ENCODE peak calls at places on chromosomes 1 and 21, in seven cellular contexts. One of them, this sample, is unnamed.

GRCh38 chr1:64745181-64745985 is 508 bp downstream of the RAVER2 start:
- DNase-seq in T-helper 2 cell: no peak
- DNase-seq in activated CD8-positive, alpha-beta memory T cell treated with anti-CD3 and anti-CD28 coated beads for 24 hours: peak; percentile 67
- DNase-seq in cardiac fibroblast: peak; percentile 58
- DNase-seq in progenitor cell of endocrine pancreas: peak; percentile 14
- DNase-seq in A549: peak; percentile 37
- DNase-seq in NCI-H2029: peak; percentile 57
- DNase-seq in this sample: peak; percentile 49

GRCh38 chr1:6523566-6523965 is 30.7 kb downstream of the NOL9 start:
- DNase-seq in T-helper 2 cell: no peak
- DNase-seq in activated CD8-positive, alpha-beta memory T cell treated with anti-CD3 and anti-CD28 coated beads for 24 hours: no peak
- DNase-seq in cardiac fibroblast: peak; percentile 58
- DNase-seq in progenitor cell of endocrine pancreas: no peak
- DNase-seq in A549: peak; percentile 48
- DNase-seq in NCI-H2029: no peak
- DNase-seq in this sample: peak; percentile 93

GRCh38 chr21:38852278-38852677 is 46.5 kb downstream of the ETS2 start:
- DNase-seq in T-helper 2 cell: no peak
- DNase-seq in activated CD8-positive, alpha-beta memory T cell treated with anti-CD3 and anti-CD28 coated beads for 24 hours: no peak
- DNase-seq in cardiac fibroblast: no peak
- DNase-seq in progenitor cell of endocrine pancreas: no peak
- DNase-seq in A549: no peak
- DNase-seq in NCI-H2029: no peak
- DNase-seq in this sample: no peak

GRCh38 chr1:218262259-218262658 is 22.8 kb upstream of the RRP15 start:
- DNase-seq in T-helper 2 cell: no peak
- DNase-seq in activated CD8-positive, alpha-beta memory T cell treated with anti-CD3 and anti-CD28 coated beads for 24 hours: no peak
- DNase-seq in cardiac fibroblast: no peak
- DNase-seq in progenitor cell of endocrine pancreas: no peak
- DNase-seq in A549: no peak
- DNase-seq in NCI-H2029: no peak
- DNase-seq in this sample: no peak

GRCh38 chr1:29563571-29563970 is 327.2 kb downstream of the PTPRU start:
- DNase-seq in T-helper 2 cell: no peak
- DNase-seq in activated CD8-positive, alpha-beta memory T cell treated with anti-CD3 and anti-CD28 coated beads for 24 hours: no peak
- DNase-seq in cardiac fibroblast: peak; percentile 28
- DNase-seq in progenitor cell of endocrine pancreas: no peak
- DNase-seq in A549: no peak
- DNase-seq in NCI-H2029: no peak
- DNase-seq in this sample: no peak

GRCh38 chr1:239912471-239912870 is 179.2 kb upstream of the FMN2 start:
- DNase-seq in T-helper 2 cell: no peak
- DNase-seq in activated CD8-positive, alpha-beta memory T cell treated with anti-CD3 and anti-CD28 coated beads for 24 hours: no peak
- DNase-seq in cardiac fibroblast: peak; percentile 7
- DNase-seq in progenitor cell of endocrine pancreas: no peak
- DNase-seq in A549: no peak
- DNase-seq in NCI-H2029: no peak
- DNase-seq in this sample: no peak

GRCh38 chr1:4021153-4021894 is 121.3 kb upstream of the C1orf174 start:
- DNase-seq in T-helper 2 cell: no peak
- DNase-seq in activated CD8-positive, alpha-beta memory T cell treated with anti-CD3 and anti-CD28 coated beads for 24 hours: peak; percentile 41
- DNase-seq in cardiac fibroblast: no peak
- DNase-seq in progenitor cell of endocrine pancreas: no peak
- DNase-seq in A549: no peak
- DNase-seq in NCI-H2029: no peak
- DNase-seq in this sample: no peak

GRCh38 chr1:56068908-56069307 is 510.5 kb downstream of the PLPP3 start:
- DNase-seq in T-helper 2 cell: no peak
- DNase-seq in activated CD8-positive, alpha-beta memory T cell treated with anti-CD3 and anti-CD28 coated beads for 24 hours: no peak
- DNase-seq in cardiac fibroblast: peak; percentile 41
- DNase-seq in progenitor cell of endocrine pancreas: no peak
- DNase-seq in A549: peak; percentile 5
- DNase-seq in NCI-H2029: no peak
- DNase-seq in this sample: no peak

GRCh38 chr1:83882906-83883305 is 116.0 kb downstream of the TTLL7 start:
- DNase-seq in T-helper 2 cell: no peak
- DNase-seq in activated CD8-positive, alpha-beta memory T cell treated with anti-CD3 and anti-CD28 coated beads for 24 hours: no peak
- DNase-seq in cardiac fibroblast: peak; percentile 66
- DNase-seq in progenitor cell of endocrine pancreas: no peak
- DNase-seq in A549: peak; percentile 23
- DNase-seq in NCI-H2029: peak; percentile 99
- DNase-seq in this sample: peak; percentile 56

GRCh38 chr1:205619376-205619775 is 12.4 kb downstream of the ELK4 start:
- DNase-seq in T-helper 2 cell: no peak
- DNase-seq in activated CD8-positive, alpha-beta memory T cell treated with anti-CD3 and anti-CD28 coated beads for 24 hours: no peak
- DNase-seq in cardiac fibroblast: no peak
- DNase-seq in progenitor cell of endocrine pancreas: no peak
- DNase-seq in A549: no peak
- DNase-seq in NCI-H2029: no peak
- DNase-seq in this sample: no peak

GRCh38 chr1:235074335-235075120 is 54.1 kb downstream of the TOMM20 start:
- DNase-seq in T-helper 2 cell: no peak
- DNase-seq in activated CD8-positive, alpha-beta memory T cell treated with anti-CD3 and anti-CD28 coated beads for 24 hours: peak; percentile 82
- DNase-seq in cardiac fibroblast: peak; percentile 62
- DNase-seq in progenitor cell of endocrine pancreas: no peak
- DNase-seq in A549: peak; percentile 86
- DNase-seq in NCI-H2029: peak; percentile 81
- DNase-seq in this sample: peak; percentile 20

GRCh38 chr1:17441265-17441992 is 2.0 kb upstream of the RCC2 start:
- DNase-seq in T-helper 2 cell: no peak
- DNase-seq in activated CD8-positive, alpha-beta memory T cell treated with anti-CD3 and anti-CD28 coated beads for 24 hours: no peak
- DNase-seq in cardiac fibroblast: peak; percentile 29
- DNase-seq in progenitor cell of endocrine pancreas: no peak
- DNase-seq in A549: peak; percentile 61
- DNase-seq in NCI-H2029: no peak
- DNase-seq in this sample: peak; percentile 59

GRCh38 chr1:165255226-165255625 is 101.3 kb downstream of the LMX1A start:
- DNase-seq in T-helper 2 cell: no peak
- DNase-seq in activated CD8-positive, alpha-beta memory T cell treated with anti-CD3 and anti-CD28 coated beads for 24 hours: no peak
- DNase-seq in cardiac fibroblast: no peak
- DNase-seq in progenitor cell of endocrine pancreas: no peak
- DNase-seq in A549: no peak
- DNase-seq in NCI-H2029: no peak
- DNase-seq in this sample: no peak

GRCh38 chr1:177424746-177425145 is 254.0 kb downstream of the BRINP2 start:
- DNase-seq in T-helper 2 cell: no peak
- DNase-seq in activated CD8-positive, alpha-beta memory T cell treated with anti-CD3 and anti-CD28 coated beads for 24 hours: no peak
- DNase-seq in cardiac fibroblast: no peak
- DNase-seq in progenitor cell of endocrine pancreas: no peak
- DNase-seq in A549: no peak
- DNase-seq in NCI-H2029: no peak
- DNase-seq in this sample: no peak

GRCh38 chr1:180923024-180923841 is 10.5 kb downstream of the KIAA1614 start:
- DNase-seq in T-helper 2 cell: no peak
- DNase-seq in activated CD8-positive, alpha-beta memory T cell treated with anti-CD3 and anti-CD28 coated beads for 24 hours: no peak
- DNase-seq in cardiac fibroblast: peak; percentile 16
- DNase-seq in progenitor cell of endocrine pancreas: no peak
- DNase-seq in A549: no peak
- DNase-seq in NCI-H2029: no peak
- DNase-seq in this sample: peak; percentile 98

GRCh38 chr1:3524571-3525203 is 70.2 kb downstream of the ARHGEF16 start:
- DNase-seq in T-helper 2 cell: no peak
- DNase-seq in activated CD8-positive, alpha-beta memory T cell treated with anti-CD3 and anti-CD28 coated beads for 24 hours: no peak
- DNase-seq in cardiac fibroblast: no peak
- DNase-seq in progenitor cell of endocrine pancreas: no peak
- DNase-seq in A549: no peak
- DNase-seq in NCI-H2029: no peak
- DNase-seq in this sample: no peak

GRCh38 chr1:186301448-186301847 is 73.6 kb downstream of the TPR start:
- DNase-seq in T-helper 2 cell: no peak
- DNase-seq in activated CD8-positive, alpha-beta memory T cell treated with anti-CD3 and anti-CD28 coated beads for 24 hours: no peak
- DNase-seq in cardiac fibroblast: no peak
- DNase-seq in progenitor cell of endocrine pancreas: no peak
- DNase-seq in A549: no peak
- DNase-seq in NCI-H2029: no peak
- DNase-seq in this sample: no peak

GRCh38 chr1:227887697-227888403 is 59.9 kb downstream of the WNT9A start:
- DNase-seq in T-helper 2 cell: peak; percentile 8
- DNase-seq in activated CD8-positive, alpha-beta memory T cell treated with anti-CD3 and anti-CD28 coated beads for 24 hours: peak; percentile 56
- DNase-seq in cardiac fibroblast: peak; percentile 47
- DNase-seq in progenitor cell of endocrine pancreas: peak; percentile 10
- DNase-seq in A549: no peak
- DNase-seq in NCI-H2029: no peak
- DNase-seq in this sample: peak; percentile 79

GRCh38 chr1:192159769-192160168 is 1.5 kb downstream of the RGS18 start:
- DNase-seq in T-helper 2 cell: no peak
- DNase-seq in activated CD8-positive, alpha-beta memory T cell treated with anti-CD3 and anti-CD28 coated beads for 24 hours: no peak
- DNase-seq in cardiac fibroblast: no peak
- DNase-seq in progenitor cell of endocrine pancreas: no peak
- DNase-seq in A549: no peak
- DNase-seq in NCI-H2029: no peak
- DNase-seq in this sample: no peak

GRCh38 chr1:247681288-247681897 is 1.9 kb upstream of the OR13G1 start:
- DNase-seq in T-helper 2 cell: no peak
- DNase-seq in activated CD8-positive, alpha-beta memory T cell treated with anti-CD3 and anti-CD28 coated beads for 24 hours: no peak
- DNase-seq in cardiac fibroblast: peak; percentile 42
- DNase-seq in progenitor cell of endocrine pancreas: peak; percentile 35
- DNase-seq in A549: peak; percentile 42
- DNase-seq in NCI-H2029: no peak
- DNase-seq in this sample: peak; percentile 97

GRCh38 chr1:26597629-26598039 is 68.1 kb downstream of the RPS6KA1 start:
- DNase-seq in T-helper 2 cell: no peak
- DNase-seq in activated CD8-positive, alpha-beta memory T cell treated with anti-CD3 and anti-CD28 coated beads for 24 hours: no peak
- DNase-seq in cardiac fibroblast: peak; percentile 76
- DNase-seq in progenitor cell of endocrine pancreas: no peak
- DNase-seq in A549: peak; percentile 57
- DNase-seq in NCI-H2029: peak; percentile 25
- DNase-seq in this sample: peak; percentile 79

GRCh38 chr1:213570487-213570886 is 417.3 kb upstream of the PROX1 start:
- DNase-seq in T-helper 2 cell: no peak
- DNase-seq in activated CD8-positive, alpha-beta memory T cell treated with anti-CD3 and anti-CD28 coated beads for 24 hours: no peak
- DNase-seq in cardiac fibroblast: no peak
- DNase-seq in progenitor cell of endocrine pancreas: no peak
- DNase-seq in A549: no peak
- DNase-seq in NCI-H2029: no peak
- DNase-seq in this sample: no peak

GRCh38 chr1:40064797-40065492 is 24.4 kb downstream of the CAP1 start:
- DNase-seq in T-helper 2 cell: no peak
- DNase-seq in activated CD8-positive, alpha-beta memory T cell treated with anti-CD3 and anti-CD28 coated beads for 24 hours: no peak
- DNase-seq in cardiac fibroblast: peak; percentile 43
- DNase-seq in progenitor cell of endocrine pancreas: no peak
- DNase-seq in A549: no peak
- DNase-seq in NCI-H2029: no peak
- DNase-seq in this sample: no peak

GRCh38 chr1:110914676-110915075 is 41.7 kb downstream of the CD53 start:
- DNase-seq in T-helper 2 cell: no peak
- DNase-seq in activated CD8-positive, alpha-beta memory T cell treated with anti-CD3 and anti-CD28 coated beads for 24 hours: no peak
- DNase-seq in cardiac fibroblast: no peak
- DNase-seq in progenitor cell of endocrine pancreas: no peak
- DNase-seq in A549: no peak
- DNase-seq in NCI-H2029: no peak
- DNase-seq in this sample: no peak

GRCh38 chr21:26966978-26967913 is at the start of gene ADAMTS5:
- DNase-seq in T-helper 2 cell: no peak
- DNase-seq in activated CD8-positive, alpha-beta memory T cell treated with anti-CD3 and anti-CD28 coated beads for 24 hours: no peak
- DNase-seq in cardiac fibroblast: peak; percentile 56
- DNase-seq in progenitor cell of endocrine pancreas: peak; percentile 20
- DNase-seq in A549: no peak
- DNase-seq in NCI-H2029: no peak
- DNase-seq in this sample: peak; percentile 74

GRCh38 chr1:25569599-25570458 is 26.4 kb downstream of the LDLRAP1 start:
- DNase-seq in T-helper 2 cell: no peak
- DNase-seq in activated CD8-positive, alpha-beta memory T cell treated with anti-CD3 and anti-CD28 coated beads for 24 hours: no peak
- DNase-seq in cardiac fibroblast: peak; percentile 30
- DNase-seq in progenitor cell of endocrine pancreas: no peak
- DNase-seq in A549: no peak
- DNase-seq in NCI-H2029: no peak
- DNase-seq in this sample: no peak

GRCh38 chr1:183776731-183777130 is 28.2 kb upstream of the RGL1 start:
- DNase-seq in T-helper 2 cell: no peak
- DNase-seq in activated CD8-positive, alpha-beta memory T cell treated with anti-CD3 and anti-CD28 coated beads for 24 hours: no peak
- DNase-seq in cardiac fibroblast: no peak
- DNase-seq in progenitor cell of endocrine pancreas: no peak
- DNase-seq in A549: no peak
- DNase-seq in NCI-H2029: no peak
- DNase-seq in this sample: no peak

GRCh38 chr1:230067441-230067870 is 418 bp downstream of the GALNT2 start:
- DNase-seq in T-helper 2 cell: no peak
- DNase-seq in activated CD8-positive, alpha-beta memory T cell treated with anti-CD3 and anti-CD28 coated beads for 24 hours: no peak
- DNase-seq in cardiac fibroblast: peak; percentile 51
- DNase-seq in progenitor cell of endocrine pancreas: peak; percentile 39
- DNase-seq in A549: peak; percentile 36
- DNase-seq in NCI-H2029: no peak
- DNase-seq in this sample: peak; percentile 59

GRCh38 chr1:49229555-49229954 is 452.9 kb upstream of the BEND5 start:
- DNase-seq in T-helper 2 cell: no peak
- DNase-seq in activated CD8-positive, alpha-beta memory T cell treated with anti-CD3 and anti-CD28 coated beads for 24 hours: no peak
- DNase-seq in cardiac fibroblast: no peak
- DNase-seq in progenitor cell of endocrine pancreas: no peak
- DNase-seq in A549: no peak
- DNase-seq in NCI-H2029: no peak
- DNase-seq in this sample: peak; percentile 34

GRCh38 chr1:201312298-201312697 is 29.0 kb downstream of the PKP1 start:
- DNase-seq in T-helper 2 cell: no peak
- DNase-seq in activated CD8-positive, alpha-beta memory T cell treated with anti-CD3 and anti-CD28 coated beads for 24 hours: no peak
- DNase-seq in cardiac fibroblast: no peak
- DNase-seq in progenitor cell of endocrine pancreas: no peak
- DNase-seq in A549: peak; percentile 13
- DNase-seq in NCI-H2029: no peak
- DNase-seq in this sample: no peak

GRCh38 chr1:222865718-222866117 is 50.9 kb downstream of the DISP1 start:
- DNase-seq in T-helper 2 cell: no peak
- DNase-seq in activated CD8-positive, alpha-beta memory T cell treated with anti-CD3 and anti-CD28 coated beads for 24 hours: no peak
- DNase-seq in cardiac fibroblast: no peak
- DNase-seq in progenitor cell of endocrine pancreas: no peak
- DNase-seq in A549: no peak
- DNase-seq in NCI-H2029: no peak
- DNase-seq in this sample: peak; percentile 25

This sample was measured in GM23338.